ENCODE peak calls at places on chromosomes 16 and 17, in six cellular contexts. K is cardiac muscle cell, T is ovary, W is suprapubic skin, A is SK-N-SH, O is heart left ventricle. P is an unnamed sample. For H3K4me1, the result is how much of the 10 kb centered on the place peaks cover.

GRCh38 chr17:51662204-51663056 is 402.1 kb downstream of the UTP18 start:
- DNase-seq in K (no peak), T (no peak), W (no peak), A (no peak), O (no peak), P (no peak)

GRCh38 chr16:84821728-84822676 is 2.2 kb downstream of the CRISPLD2 start:
- DNase-seq in K (no peak), T (peak), W (no peak), A (no peak), O (peak), P (no peak)

GRCh38 chr16:56998352-56998751 is 9.0 kb downstream of the NLRC5 start:
- DNase-seq in K (no peak), T (no peak), W (no peak), A (no peak), O (no peak), P (no peak)

GRCh38 chr16:17801024-17801423 is 330.3 kb upstream of the XYLT1 start:
- DNase-seq in K (no peak), T (no peak), W (no peak), A (no peak), O (no peak), P (no peak)

GRCh38 chr17:52751051-52751450 is 592.5 kb upstream of the CA10 start:
- DNase-seq in K (no peak), T (no peak), W (no peak), A (peak), O (no peak), P (no peak)

GRCh38 chr16:55971447-55971846 is 96.3 kb upstream of the CES5A start:
- DNase-seq in K (no peak), T (no peak), W (no peak), A (no peak), O (no peak), P (no peak)

GRCh38 chr16:70736454-70737376 is 50.9 kb upstream of the MTSS2 start:
- DNase-seq in K (no peak), T (no peak), W (no peak), A (no peak), O (no peak), P (peak)

GRCh38 chr17:58335779-58336455 is 7.3 kb upstream of the TSPOAP1 start:
- DNase-seq in K (no peak), T (no peak), W (no peak), A (peak), O (no peak), P (no peak)

GRCh38 chr17:32445075-32445427 is 741 bp downstream of the PSMD11 start:
- DNase-seq in K (peak), T (no peak), W (no peak), A (no peak), O (peak), P (peak)

GRCh38 chr17:56809820-56810179 is 23.9 kb downstream of the C17orf67 start:
- DNase-seq in K (no peak), T (no peak), W (no peak), A (no peak), O (no peak), P (no peak)

GRCh38 chr17:56806949-56807348 is 26.8 kb downstream of the C17orf67 start:
- DNase-seq in K (no peak), T (no peak), W (no peak), A (no peak), O (no peak), P (no peak)

GRCh38 chr17:56809106-56809819 is 24.5 kb downstream of the C17orf67 start:
- DNase-seq in K (no peak), T (no peak), W (no peak), A (no peak), O (no peak), P (no peak)

GRCh38 chr17:56807723-56808122 is 26.0 kb downstream of the C17orf67 start:
- DNase-seq in K (no peak), T (no peak), W (no peak), A (no peak), O (no peak), P (no peak)

DNA sequence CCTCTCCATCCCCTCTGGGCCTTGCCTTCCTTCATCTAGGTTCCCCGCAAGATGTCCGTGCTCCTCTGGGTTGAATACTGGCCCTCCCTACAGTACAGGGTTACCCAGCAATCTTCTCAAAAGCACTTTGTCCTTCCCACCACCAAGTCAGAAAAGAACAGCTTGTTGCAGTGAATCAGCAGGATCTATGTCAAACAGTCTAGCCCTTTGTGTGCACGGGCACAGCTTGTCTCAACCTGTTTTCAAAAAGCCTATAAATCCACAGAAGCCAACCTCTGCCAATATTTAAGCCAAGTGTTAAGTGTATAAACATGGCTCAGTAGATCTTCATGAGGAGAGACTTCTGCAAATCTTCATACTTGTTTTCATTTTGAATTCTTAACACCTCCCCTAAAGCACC is 25.2 kb downstream of the C17orf67 start:
- DNase-seq in K (no peak), T (no peak), W (no peak), A (no peak), O (no peak), P (no peak)
- H3K27ac ChIP-seq in K (no peak), T (no peak), W (peak), A (no peak), O (no peak), P (no peak)

GRCh38 chr17:27477050-27477647 is 20.9 kb downstream of the KSR1 start:
- DNase-seq in K (peak), T (no peak), W (no peak), A (no peak), O (no peak), P (no peak)

GRCh38 chr17:27475981-27476895 is 20.0 kb downstream of the KSR1 start:
- DNase-seq in K (no peak), T (no peak), W (no peak), A (no peak), O (no peak), P (no peak)

GRCh38 chr17:27479838-27480237 is 23.6 kb downstream of the KSR1 start:
- DNase-seq in K (no peak), T (no peak), W (no peak), A (no peak), O (no peak), P (no peak)

GRCh38 chr17:27478901-27479531 is 22.8 kb downstream of the KSR1 start:
- DNase-seq in K (no peak), T (no peak), W (no peak), A (no peak), O (no peak), P (no peak)

DNA sequence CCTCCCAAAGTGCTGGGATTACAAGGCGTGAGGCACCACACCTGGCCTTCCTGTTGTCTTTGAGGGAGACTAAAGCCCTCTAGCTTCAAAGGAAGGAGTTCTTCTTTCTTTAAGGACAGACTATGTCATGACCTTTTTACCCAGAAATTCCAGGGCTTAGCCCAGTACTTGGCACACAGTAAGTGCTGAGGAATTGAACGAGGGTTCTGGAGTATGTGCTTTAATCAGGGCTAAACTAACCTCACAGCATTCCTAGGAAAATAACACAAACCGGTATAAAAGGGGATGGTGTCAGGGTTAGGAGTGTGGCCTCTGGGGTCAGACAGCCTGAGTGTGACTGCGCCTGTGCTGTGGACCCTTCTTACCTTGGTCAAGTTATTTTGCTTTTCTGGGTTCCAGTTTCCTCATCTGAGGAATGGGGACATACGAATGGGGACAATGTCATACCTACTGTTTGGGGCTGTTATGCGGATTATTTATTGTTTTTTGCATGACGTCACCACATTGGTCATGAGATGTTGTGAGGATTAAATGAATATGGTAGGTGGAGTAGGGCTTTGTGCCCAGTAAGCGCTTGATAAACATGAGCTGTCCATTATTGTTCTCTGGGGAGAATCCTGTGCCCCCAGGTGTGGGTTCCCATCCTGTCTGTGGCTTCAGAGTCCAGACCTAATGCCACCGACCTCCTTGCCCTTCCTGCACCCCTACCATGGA is 21.9 kb downstream of the KSR1 start:
- DNase-seq in K (no peak), T (no peak), W (no peak), A (no peak), O (no peak), P (no peak)
- H3K4me1 ChIP-seq in K (under half), T (under half), W (under half), A (under half), O (under half), P (under half)

DNA sequence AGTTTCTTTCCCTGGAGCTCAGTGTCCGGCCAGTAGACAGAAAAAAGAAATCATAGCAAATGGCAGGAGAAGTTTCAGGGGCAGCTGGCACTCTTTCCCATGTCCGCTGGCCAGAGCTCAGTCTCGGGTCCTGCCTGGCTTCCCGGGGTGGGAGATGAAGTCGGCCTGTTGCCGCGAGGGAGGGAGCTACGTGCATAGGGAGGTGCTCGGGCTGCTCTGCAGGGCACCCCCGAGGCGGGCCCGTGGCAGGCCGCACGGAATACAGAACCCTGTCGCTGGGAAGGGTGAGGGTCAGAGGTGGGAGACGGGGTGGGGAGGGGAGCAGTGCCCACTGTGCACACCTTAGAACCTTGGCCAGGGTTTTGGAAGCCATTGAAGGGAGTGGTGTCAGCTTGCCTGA is 78.3 kb upstream of the FOXF1 start:
- DNase-seq in K (no peak), T (no peak), W (no peak), A (no peak), O (no peak), P (no peak)
- H3K27ac ChIP-seq in K (no peak), T (no peak), W (no peak), A (no peak), O (no peak), P (no peak)

DNA sequence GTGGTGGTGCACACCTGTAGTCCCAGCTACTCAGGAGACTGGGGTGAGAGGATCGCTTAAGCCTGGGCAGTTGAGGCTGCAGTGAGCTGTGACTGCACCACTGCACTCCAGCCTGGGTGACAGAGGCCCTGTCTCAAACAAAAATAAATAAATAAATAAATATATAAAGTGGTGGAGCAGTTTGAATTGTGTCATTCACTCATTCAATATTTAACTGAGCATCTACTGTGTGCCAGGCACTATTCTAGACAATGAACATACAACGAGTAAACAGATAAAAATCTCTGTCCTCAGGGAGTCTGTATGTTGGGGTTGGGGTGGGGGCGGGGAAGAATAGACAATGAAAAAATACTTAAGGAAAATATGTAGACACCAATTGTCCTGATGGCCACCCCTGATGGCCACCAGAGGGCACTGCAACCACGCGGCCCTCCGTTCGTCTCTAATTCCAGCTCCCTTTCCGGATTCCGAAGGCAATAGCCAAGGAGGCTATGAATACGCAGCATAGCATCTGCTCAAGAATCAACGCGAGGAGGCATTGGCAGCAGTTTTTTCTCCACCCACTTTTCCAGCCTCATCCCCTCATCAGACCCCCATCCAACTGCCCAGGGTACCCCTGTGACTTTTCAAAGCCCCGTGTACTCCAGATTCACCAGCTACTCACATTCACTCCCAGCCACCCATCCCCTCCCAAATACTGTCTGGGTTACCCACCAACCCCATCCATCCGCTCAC is 21.4 kb downstream of the QPRT start:
- DNase-seq in K (peak), T (peak), W (peak), A (peak), O (peak), P (peak)
- H3K4me1 ChIP-seq in K (under half), T (under half), W (under half), A (under half), O (under half), P (under half)

DNA sequence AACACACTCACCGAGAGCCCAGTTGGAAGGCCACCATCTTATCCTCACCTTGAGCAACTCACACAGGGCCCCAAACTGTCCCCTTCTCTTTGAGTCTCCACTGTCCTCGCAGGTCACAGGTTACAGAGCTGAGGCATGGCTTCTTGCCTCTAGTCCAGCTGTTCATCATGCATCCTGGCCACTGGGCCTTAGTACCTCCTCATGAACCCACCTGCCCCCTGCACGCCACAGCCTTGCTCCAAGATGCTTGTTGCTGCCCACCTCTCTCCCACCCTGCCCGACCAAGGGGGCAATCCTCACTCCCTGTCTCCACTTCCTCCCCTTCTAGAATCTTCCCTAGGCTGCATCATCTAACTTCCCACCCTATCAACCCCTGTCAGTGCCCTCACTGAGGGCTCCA is 17.1 kb downstream of the CDH5 start:
- DNase-seq in K (no peak), T (no peak), W (no peak), A (no peak), O (no peak), P (no peak)
- H3K27ac ChIP-seq in K (peak), T (no peak), W (peak), A (no peak), O (peak), P (no peak)

DNA sequence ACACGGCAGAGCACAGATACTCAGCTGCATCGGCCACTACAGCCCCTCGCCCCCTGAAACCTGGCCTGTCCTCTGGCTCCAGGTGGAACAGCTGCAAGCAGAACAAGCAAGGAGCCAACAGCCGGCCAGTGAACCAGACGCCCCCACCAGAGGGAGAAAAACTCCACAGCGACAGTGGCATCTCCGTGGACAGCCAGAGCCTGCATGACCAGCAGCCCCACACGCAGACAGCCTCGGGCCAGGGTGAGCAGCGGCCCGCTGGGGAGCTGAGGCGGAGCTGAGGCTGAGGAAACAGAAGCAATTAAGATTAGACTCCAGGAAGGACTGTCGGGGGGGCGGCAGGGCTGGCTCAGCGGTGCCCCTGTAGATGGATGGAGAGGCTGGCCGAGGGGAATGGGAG is 16.7 kb downstream of the NGFR start:
- DNase-seq in K (no peak), T (no peak), W (no peak), A (peak), O (no peak), P (no peak)
- H3K4me1 ChIP-seq in K (under half), T (under half), W (under half), A (under half), O (under half), P (under half)

DNA sequence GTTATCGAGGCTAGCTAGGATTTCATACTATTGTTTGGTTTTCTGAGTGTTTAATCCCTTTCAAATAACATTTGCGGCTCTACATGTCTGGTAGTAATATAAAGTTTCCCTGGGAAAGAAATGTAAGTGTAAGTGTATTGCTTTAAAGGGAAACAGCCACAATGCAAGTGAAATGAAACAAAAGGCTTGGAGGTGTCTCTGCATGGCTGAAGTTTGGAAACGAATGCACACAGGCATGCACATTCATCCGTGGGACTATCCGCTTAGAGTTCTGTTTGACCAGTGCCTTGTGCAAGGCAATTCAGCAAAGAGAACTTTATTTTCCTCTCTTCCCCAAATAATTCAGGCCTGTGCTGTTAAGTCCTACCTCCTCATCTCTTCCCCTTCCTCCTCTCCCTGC is 56.1 kb upstream of the MRTFB start:
- DNase-seq in K (no peak), T (no peak), W (no peak), A (no peak), O (no peak), P (no peak)
- H3K27ac ChIP-seq in K (peak), T (no peak), W (peak), A (no peak), O (peak), P (no peak)

P was measured in CD8-positive, alpha-beta T cell.